ENCODE peak calls at places on chromosomes 12 and 14, in five cellular contexts. One of them, this sample, is unnamed.

GRCh38 chr14:50425816-50426215 is 29.1 kb upstream of the CDKL1 start:
- DNase-seq in psoas muscle: no peak
- DNase-seq in neural progenitor cell: no peak
- DNase-seq in esophagus squamous epithelium: no peak
- DNase-seq in kidney: no peak
- DNase-seq in this sample: no peak

GRCh38 chr14:82604819-82605218 is 1071.2 kb upstream of the SEL1L start:
- DNase-seq in psoas muscle: no peak
- DNase-seq in neural progenitor cell: no peak
- DNase-seq in esophagus squamous epithelium: no peak
- DNase-seq in kidney: no peak
- DNase-seq in this sample: no peak

GRCh38 chr12:100672075-100672592 is 98.7 kb downstream of the GAS2L3 start:
- DNase-seq in psoas muscle: no peak
- DNase-seq in neural progenitor cell: peak; percentile 43
- DNase-seq in esophagus squamous epithelium: no peak
- DNase-seq in kidney: no peak
- DNase-seq in this sample: peak; percentile 75

GRCh38 chr12:124549629-124550028 is 17.8 kb downstream of the NCOR2 start:
- DNase-seq in psoas muscle: no peak
- DNase-seq in neural progenitor cell: no peak
- DNase-seq in esophagus squamous epithelium: no peak
- DNase-seq in kidney: no peak
- DNase-seq in this sample: no peak

GRCh38 chr12:23204933-23205778 is 580.2 kb downstream of the ETNK1 start:
- DNase-seq in psoas muscle: no peak
- DNase-seq in neural progenitor cell: peak; percentile 45
- DNase-seq in esophagus squamous epithelium: no peak
- DNase-seq in kidney: no peak
- DNase-seq in this sample: no peak

GRCh38 chr12:79055926-79056674 is 191.5 kb downstream of the SYT1 start:
- DNase-seq in psoas muscle: no peak
- DNase-seq in neural progenitor cell: no peak
- DNase-seq in esophagus squamous epithelium: no peak
- DNase-seq in kidney: no peak
- DNase-seq in this sample: no peak

GRCh38 chr12:124827588-124828184 is 36.0 kb downstream of the SCARB1 start:
- DNase-seq in psoas muscle: no peak
- DNase-seq in neural progenitor cell: no peak
- DNase-seq in esophagus squamous epithelium: no peak
- DNase-seq in kidney: no peak
- DNase-seq in this sample: no peak

GRCh38 chr12:89984846-89985245 is 276.2 kb upstream of the ATP2B1 start:
- DNase-seq in psoas muscle: no peak
- DNase-seq in neural progenitor cell: peak; percentile 23
- DNase-seq in esophagus squamous epithelium: no peak
- DNase-seq in kidney: peak; percentile 42
- DNase-seq in this sample: peak; percentile 53

GRCh38 chr12:26941251-26941650 is 3.0 kb downstream of the FGFR1OP2 start:
- DNase-seq in psoas muscle: no peak
- DNase-seq in neural progenitor cell: no peak
- DNase-seq in esophagus squamous epithelium: no peak
- DNase-seq in kidney: no peak
- DNase-seq in this sample: no peak

GRCh38 chr12:52697058-52697582 is 6.2 kb downstream of the KRT77 start:
- DNase-seq in psoas muscle: no peak
- DNase-seq in neural progenitor cell: no peak
- DNase-seq in esophagus squamous epithelium: no peak
- DNase-seq in kidney: no peak
- DNase-seq in this sample: no peak

GRCh38 chr14:55451398-55451797 is 11.0 kb upstream of the TBPL2 start:
- DNase-seq in psoas muscle: no peak
- DNase-seq in neural progenitor cell: no peak
- DNase-seq in esophagus squamous epithelium: no peak
- DNase-seq in kidney: no peak
- DNase-seq in this sample: no peak

GRCh38 chr12:51186465-51186864 is 13.5 kb upstream of the TFCP2 start:
- DNase-seq in psoas muscle: no peak
- DNase-seq in neural progenitor cell: no peak
- DNase-seq in esophagus squamous epithelium: no peak
- DNase-seq in kidney: no peak
- DNase-seq in this sample: no peak

GRCh38 chr12:111692575-111693210 is 6.8 kb downstream of the ACAD10 start:
- DNase-seq in psoas muscle: no peak
- DNase-seq in neural progenitor cell: no peak
- DNase-seq in esophagus squamous epithelium: no peak
- DNase-seq in kidney: no peak
- DNase-seq in this sample: no peak

GRCh38 chr14:67079836-67080235 is 109.4 kb upstream of the GARIN2 start:
- DNase-seq in psoas muscle: no peak
- DNase-seq in neural progenitor cell: no peak
- DNase-seq in esophagus squamous epithelium: no peak
- DNase-seq in kidney: no peak
- DNase-seq in this sample: no peak

GRCh38 chr12:82027612-82028011 is 268.5 kb upstream of the PPFIA2 start:
- DNase-seq in psoas muscle: no peak
- DNase-seq in neural progenitor cell: no peak
- DNase-seq in esophagus squamous epithelium: no peak
- DNase-seq in kidney: no peak
- DNase-seq in this sample: no peak

GRCh38 chr14:95835331-95835730 is 41.3 kb upstream of the TUNAR start:
- DNase-seq in psoas muscle: no peak
- DNase-seq in neural progenitor cell: no peak
- DNase-seq in esophagus squamous epithelium: no peak
- DNase-seq in kidney: no peak
- DNase-seq in this sample: no peak

GRCh38 chr14:101235042-101235871 is 326.0 kb upstream of the DIO3 start:
- DNase-seq in psoas muscle: peak; percentile 42
- DNase-seq in neural progenitor cell: peak; percentile 84
- DNase-seq in esophagus squamous epithelium: no peak
- DNase-seq in kidney: peak; percentile 80
- DNase-seq in this sample: peak; percentile 38

GRCh38 chr14:101761881-101762529 is 496 bp downstream of the PPP2R5C start:
- DNase-seq in psoas muscle: no peak
- DNase-seq in neural progenitor cell: peak; percentile 39
- DNase-seq in esophagus squamous epithelium: peak; percentile 20
- DNase-seq in kidney: peak; percentile 83
- DNase-seq in this sample: peak; percentile 55

GRCh38 chr14:77036484-77037337 is 8.2 kb upstream of the IRF2BPL start:
- DNase-seq in psoas muscle: no peak
- DNase-seq in neural progenitor cell: no peak
- DNase-seq in esophagus squamous epithelium: no peak
- DNase-seq in kidney: peak; percentile 20
- DNase-seq in this sample: no peak

GRCh38 chr12:48216785-48217184 is 13.7 kb upstream of the OR10AD1 start:
- DNase-seq in psoas muscle: no peak
- DNase-seq in neural progenitor cell: no peak
- DNase-seq in esophagus squamous epithelium: no peak
- DNase-seq in kidney: no peak
- DNase-seq in this sample: no peak

GRCh38 chr14:61558271-61558670 is 137.0 kb upstream of the HIF1A start:
- DNase-seq in psoas muscle: no peak
- DNase-seq in neural progenitor cell: no peak
- DNase-seq in esophagus squamous epithelium: no peak
- DNase-seq in kidney: no peak
- DNase-seq in this sample: no peak

GRCh38 chr14:102748806-102749205 is 28.4 kb upstream of the TRAF3 start:
- DNase-seq in psoas muscle: no peak
- DNase-seq in neural progenitor cell: no peak
- DNase-seq in esophagus squamous epithelium: no peak
- DNase-seq in kidney: peak; percentile 51
- DNase-seq in this sample: no peak

GRCh38 chr12:71469235-71469873 is 29.8 kb downstream of the LGR5 start:
- DNase-seq in psoas muscle: peak; percentile 21
- DNase-seq in neural progenitor cell: peak; percentile 66
- DNase-seq in esophagus squamous epithelium: no peak
- DNase-seq in kidney: peak; percentile 37
- DNase-seq in this sample: peak; percentile 62

GRCh38 chr12:116263431-116263830 is 14.1 kb downstream of the MED13L start:
- DNase-seq in psoas muscle: no peak
- DNase-seq in neural progenitor cell: no peak
- DNase-seq in esophagus squamous epithelium: no peak
- DNase-seq in kidney: no peak
- DNase-seq in this sample: no peak

GRCh38 chr14:39368261-39368959 is 63.8 kb downstream of the FBXO33 start:
- DNase-seq in psoas muscle: no peak
- DNase-seq in neural progenitor cell: peak; percentile 89
- DNase-seq in esophagus squamous epithelium: no peak
- DNase-seq in kidney: no peak
- DNase-seq in this sample: no peak

GRCh38 chr12:27002141-27002540 is 12.0 kb downstream of the TM7SF3 start:
- DNase-seq in psoas muscle: no peak
- DNase-seq in neural progenitor cell: no peak
- DNase-seq in esophagus squamous epithelium: no peak
- DNase-seq in kidney: no peak
- DNase-seq in this sample: no peak

GRCh38 chr14:89343356-89343755 is 73.7 kb downstream of the FOXN3 start:
- DNase-seq in psoas muscle: no peak
- DNase-seq in neural progenitor cell: no peak
- DNase-seq in esophagus squamous epithelium: no peak
- DNase-seq in kidney: no peak
- DNase-seq in this sample: no peak

GRCh38 chr12:65524666-65525065 is 246.2 kb downstream of the MSRB3 start:
- DNase-seq in psoas muscle: no peak
- DNase-seq in neural progenitor cell: no peak
- DNase-seq in esophagus squamous epithelium: no peak
- DNase-seq in kidney: no peak
- DNase-seq in this sample: no peak

GRCh38 chr14:94559638-94560290 is 1.5 kb upstream of the SERPINA4 start:
- DNase-seq in psoas muscle: peak; percentile 47
- DNase-seq in neural progenitor cell: no peak
- DNase-seq in esophagus squamous epithelium: no peak
- DNase-seq in kidney: no peak
- DNase-seq in this sample: no peak

GRCh38 chr12:127125607-127126259 is 1141.2 kb upstream of the TMEM132C start:
- DNase-seq in psoas muscle: no peak
- DNase-seq in neural progenitor cell: no peak
- DNase-seq in esophagus squamous epithelium: no peak
- DNase-seq in kidney: no peak
- DNase-seq in this sample: no peak

GRCh38 chr14:72521968-72522741 is 371.7 kb downstream of the DPF3 start:
- DNase-seq in psoas muscle: no peak
- DNase-seq in neural progenitor cell: no peak
- DNase-seq in esophagus squamous epithelium: no peak
- DNase-seq in kidney: no peak
- DNase-seq in this sample: no peak

GRCh38 chr12:46124848-46125619 is 134.7 kb upstream of the SCAF11 start:
- DNase-seq in psoas muscle: no peak
- DNase-seq in neural progenitor cell: peak; percentile 77
- DNase-seq in esophagus squamous epithelium: no peak
- DNase-seq in kidney: no peak
- DNase-seq in this sample: peak; percentile 41
- H3K27ac ChIP-seq in psoas muscle: no peak overlapping the region
- H3K27ac ChIP-seq in neural progenitor cell: no peak overlapping the region
- H3K27ac ChIP-seq in esophagus squamous epithelium: peak overlapping the region; percentile 43
- H3K27ac ChIP-seq in kidney: no peak overlapping the region
- H3K27ac ChIP-seq in this sample: no peak overlapping the region

GRCh38 chr12:118840878-118841277 is 140.5 kb upstream of the SRRM4 start:
- DNase-seq in psoas muscle: no peak
- DNase-seq in neural progenitor cell: no peak
- DNase-seq in esophagus squamous epithelium: no peak
- DNase-seq in kidney: no peak
- DNase-seq in this sample: no peak

GRCh38 chr12:118835911-118836310 is 145.4 kb upstream of the SRRM4 start:
- DNase-seq in psoas muscle: no peak
- DNase-seq in neural progenitor cell: no peak
- DNase-seq in esophagus squamous epithelium: no peak
- DNase-seq in kidney: no peak
- DNase-seq in this sample: no peak

GRCh38 chr12:118841588-118841987 is 139.8 kb upstream of the SRRM4 start:
- DNase-seq in psoas muscle: no peak
- DNase-seq in neural progenitor cell: peak; percentile 8
- DNase-seq in esophagus squamous epithelium: no peak
- DNase-seq in kidney: no peak
- DNase-seq in this sample: no peak

GRCh38 chr12:118842753-118843335 is 138.5 kb upstream of the SRRM4 start:
- DNase-seq in psoas muscle: no peak
- DNase-seq in neural progenitor cell: no peak
- DNase-seq in esophagus squamous epithelium: no peak
- DNase-seq in kidney: no peak
- DNase-seq in this sample: no peak

DNA sequence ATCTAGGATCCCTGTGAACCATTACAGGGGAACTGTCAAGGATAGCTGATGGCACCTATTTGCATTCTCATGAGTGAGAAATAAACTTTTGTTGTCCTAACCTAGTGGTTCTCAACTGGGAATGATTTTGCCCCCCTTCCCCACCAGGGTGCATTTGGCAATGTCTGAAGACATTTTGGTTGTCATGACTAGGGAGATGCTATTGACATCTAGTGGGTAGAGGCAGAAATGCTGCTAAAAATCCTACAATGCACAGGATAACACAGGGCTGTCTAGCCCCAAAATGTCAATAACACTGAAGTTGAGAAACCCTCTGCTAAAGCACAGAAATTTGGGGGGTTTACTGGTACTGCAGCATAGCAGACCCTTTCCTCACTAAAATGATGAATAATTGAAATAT is 140.9 kb upstream of the SRRM4 start:
- DNase-seq in psoas muscle: no peak
- DNase-seq in neural progenitor cell: peak; percentile 27
- DNase-seq in esophagus squamous epithelium: no peak
- DNase-seq in kidney: no peak
- DNase-seq in this sample: no peak
- TF ChIP-seq CTCF in psoas muscle: no peak
- TF ChIP-seq CTCF in neural progenitor cell: peak; percentile 50
- TF ChIP-seq CTCF in esophagus squamous epithelium: no peak
- TF ChIP-seq CTCF in kidney: no peak
- TF ChIP-seq CTCF in this sample: no peak

GRCh38 chr14:90608281-90608680 is 207.9 kb downstream of the TTC7B start:
- DNase-seq in psoas muscle: no peak
- DNase-seq in neural progenitor cell: no peak
- DNase-seq in esophagus squamous epithelium: no peak
- DNase-seq in kidney: no peak
- DNase-seq in this sample: no peak

GRCh38 chr14:90605430-90605829 is 208.6 kb downstream of the CALM1 start:
- DNase-seq in psoas muscle: no peak
- DNase-seq in neural progenitor cell: peak; percentile 34
- DNase-seq in esophagus squamous epithelium: no peak
- DNase-seq in kidney: no peak
- DNase-seq in this sample: no peak

GRCh38 chr14:90604356-90604755 is 207.5 kb downstream of the CALM1 start:
- DNase-seq in psoas muscle: no peak
- DNase-seq in neural progenitor cell: no peak
- DNase-seq in esophagus squamous epithelium: no peak
- DNase-seq in kidney: no peak
- DNase-seq in this sample: no peak

GRCh38 chr14:90607141-90607540 is 209.1 kb downstream of the TTC7B start:
- DNase-seq in psoas muscle: no peak
- DNase-seq in neural progenitor cell: no peak
- DNase-seq in esophagus squamous epithelium: no peak
- DNase-seq in kidney: no peak
- DNase-seq in this sample: no peak

GRCh38 chr14:90606434-90606833 is 209.6 kb downstream of the CALM1 start:
- DNase-seq in psoas muscle: no peak
- DNase-seq in neural progenitor cell: no peak
- DNase-seq in esophagus squamous epithelium: no peak
- DNase-seq in kidney: no peak
- DNase-seq in this sample: no peak
- H3K4me1 ChIP-seq in psoas muscle: peaks cover 18% of the 10 kb centered on the region
- H3K4me1 ChIP-seq in neural progenitor cell: peaks cover 61% of the 10 kb centered on the region
- H3K4me1 ChIP-seq in esophagus squamous epithelium: peaks cover 7% of the 10 kb centered on the region
- H3K4me1 ChIP-seq in kidney: no peaks in the 10 kb centered on the region
- H3K4me1 ChIP-seq in this sample: peaks cover 29% of the 10 kb centered on the region

GRCh38 chr12:42508913-42509312 is 80.6 kb downstream of the PRICKLE1 start:
- DNase-seq in psoas muscle: no peak
- DNase-seq in neural progenitor cell: no peak
- DNase-seq in esophagus squamous epithelium: no peak
- DNase-seq in kidney: no peak
- DNase-seq in this sample: no peak
- H3K27ac ChIP-seq in psoas muscle: no peak overlapping the region
- H3K27ac ChIP-seq in neural progenitor cell: no peak overlapping the region
- H3K27ac ChIP-seq in esophagus squamous epithelium: no peak overlapping the region
- H3K27ac ChIP-seq in kidney: no peak overlapping the region
- H3K27ac ChIP-seq in this sample: no peak overlapping the region